ENCODE peak calls at places on chromosomes 13 and 19, in six cellular contexts. S, E, O, M, N and C are unnamed samples.

GRCh38 chr19:29831041-29831548 is 19.3 kb downstream of the CCNE1 start:
- DNase-seq in S (no peak), E (peak), O (peak), M (no peak), N (no peak), C (peak)

GRCh38 chr13:42102961-42103688 is 54.7 kb downstream of the DGKH start:
- DNase-seq in S (no peak), E (peak), O (peak), M (no peak), N (no peak), C (peak)

GRCh38 chr13:30616927-30617314 is 799 bp upstream of the USPL1 start:
- DNase-seq in S (no peak), E (peak), O (peak), M (peak), N (peak), C (peak)

GRCh38 chr13:80894930-80895329 is 554.0 kb upstream of the SPRY2 start:
- DNase-seq in S (no peak), E (no peak), O (no peak), M (no peak), N (no peak), C (no peak)

GRCh38 chr19:39109641-39110040 is 15.9 kb upstream of the PAK4 start:
- DNase-seq in S (no peak), E (no peak), O (no peak), M (no peak), N (no peak), C (no peak)

GRCh38 chr13:47661076-47661475 is 340.0 kb downstream of the SUCLA2 start:
- DNase-seq in S (no peak), E (peak), O (peak), M (peak), N (peak), C (peak)

GRCh38 chr13:59879281-59879680 is 284.4 kb downstream of the DIAPH3 start:
- DNase-seq in S (no peak), E (no peak), O (no peak), M (no peak), N (no peak), C (no peak)

GRCh38 chr13:27281420-27281819 is 10.8 kb downstream of the RASL11A start:
- DNase-seq in S (no peak), E (peak), O (no peak), M (no peak), N (no peak), C (no peak)

GRCh38 chr13:75326173-75327131 is 155.5 kb downstream of the TBC1D4 start:
- DNase-seq in S (no peak), E (no peak), O (peak), M (no peak), N (peak), C (no peak)

GRCh38 chr13:25059943-25060342 is 36.0 kb upstream of the PABPC3 start:
- DNase-seq in S (no peak), E (no peak), O (no peak), M (no peak), N (no peak), C (no peak)

GRCh38 chr19:47448360-47448727 is 23.3 kb downstream of the SLC8A2 start:
- DNase-seq in S (no peak), E (no peak), O (no peak), M (no peak), N (no peak), C (no peak)

GRCh38 chr19:41706741-41707501 is 1.5 kb upstream of the CEACAM5 start:
- DNase-seq in S (peak), E (peak), O (peak), M (peak), N (no peak), C (peak)

GRCh38 chr19:7292950-7293794 is 1.0 kb downstream of the INSR start:
- DNase-seq in S (no peak), E (no peak), O (no peak), M (no peak), N (no peak), C (no peak)

GRCh38 chr19:18428837-18429674 is 8.9 kb downstream of the ISYNA1 start:
- DNase-seq in S (peak), E (peak), O (peak), M (peak), N (peak), C (peak)

GRCh38 chr13:111639994-111640393 is 319.6 kb downstream of the TEX29 start:
- DNase-seq in S (no peak), E (no peak), O (no peak), M (no peak), N (no peak), C (no peak)

GRCh38 chr19:17490411-17490810 is 20.1 kb downstream of the SLC27A1 start:
- DNase-seq in S (no peak), E (no peak), O (no peak), M (no peak), N (no peak), C (no peak)

GRCh38 chr19:45515807-45516401 is 8.6 kb downstream of the VASP start:
- DNase-seq in S (no peak), E (no peak), O (no peak), M (no peak), N (no peak), C (no peak)

GRCh38 chr13:110445722-110446569 is 115.6 kb downstream of the RAB20 start:
- DNase-seq in S (no peak), E (peak), O (peak), M (peak), N (no peak), C (peak)

GRCh38 chr13:111893071-111893606 is 173.8 kb upstream of the SOX1 start:
- DNase-seq in S (no peak), E (no peak), O (no peak), M (no peak), N (peak), C (no peak)

GRCh38 chr13:110676057-110676510 is 29.8 kb downstream of the CARS2 start:
- DNase-seq in S (no peak), E (no peak), O (no peak), M (no peak), N (no peak), C (no peak)

GRCh38 chr13:27226991-27227390 is 24.4 kb upstream of the RPL21 start:
- DNase-seq in S (no peak), E (no peak), O (no peak), M (no peak), N (no peak), C (no peak)

GRCh38 chr19:45469835-45470146 is 2.0 kb downstream of the FOSB start:
- DNase-seq in S (no peak), E (peak), O (no peak), M (no peak), N (no peak), C (no peak)

GRCh38 chr13:112754281-112755025 is 64.6 kb downstream of the ATP11A start:
- DNase-seq in S (no peak), E (no peak), O (no peak), M (no peak), N (no peak), C (no peak)

GRCh38 chr19:37966211-37967072 is 59.4 kb downstream of the SIPA1L3 start:
- DNase-seq in S (no peak), E (peak), O (peak), M (no peak), N (no peak), C (peak)

GRCh38 chr13:49444517-49445395 is 682 bp downstream of the SETDB2 start:
- DNase-seq in S (no peak), E (peak), O (peak), M (peak), N (no peak), C (peak)